ENCODE peak calls at places on chromosomes 3 and 15, in four cellular contexts. C is GM12878, I is K562, P is H1. R is an unnamed sample.

GRCh38 chr3:25405335-25405734 is 22.7 kb upstream of the RARB start:
- DNase-seq in C (no peak), I (no peak), P (no peak), R (no peak)

GRCh38 chr15:99753066-99753465 is 19.8 kb upstream of the LYSMD4 start:
- DNase-seq in C (no peak), I (no peak), P (no peak), R (no peak)

GRCh38 chr3:124315215-124316033 is 323.5 kb upstream of the ROPN1 start:
- DNase-seq in C (no peak), I (no peak), P (no peak), R (no peak)

GRCh38 chr3:40923130-40923529 is 276.2 kb upstream of the CTNNB1 start:
- DNase-seq in C (no peak), I (no peak), P (no peak), R (no peak)

GRCh38 chr3:105800320-105800719 is 68.5 kb downstream of the CBLB start:
- DNase-seq in C (no peak), I (no peak), P (no peak), R (no peak)

GRCh38 chr3:133448478-133449122 is 48.7 kb downstream of the BFSP2 start:
- DNase-seq in C (peak; percentile 97), I (no peak), P (no peak), R (no peak)

GRCh38 chr15:75842722-75843617 is at the start of gene UBE2Q2:
- DNase-seq in C (no peak), I (peak; percentile 91), P (no peak), R (peak; percentile 44)

GRCh38 chr15:98163319-98164030 is 203.0 kb downstream of the ARRDC4 start:
- DNase-seq in C (no peak), I (no peak), P (no peak), R (no peak)

GRCh38 chr15:50003786-50004334 is 115.2 kb downstream of the ATP8B4 start:
- DNase-seq in C (peak; percentile 37), I (peak; percentile 78), P (peak; percentile 86), R (peak; percentile 78)

GRCh38 chr3:107344722-107345121 is 32.5 kb upstream of the CCDC54 start:
- DNase-seq in C (no peak), I (no peak), P (no peak), R (no peak)

GRCh38 chr15:84983299-84983698 is 1.6 kb downstream of the PDE8A start:
- DNase-seq in C (no peak), I (no peak), P (no peak), R (no peak)

GRCh38 chr3:40920041-40920440 is 279.3 kb upstream of the CTNNB1 start:
- DNase-seq in C (peak; percentile 19), I (no peak), P (no peak), R (no peak)

GRCh38 chr15:29822100-29822684 is at the start of gene TJP1:
- DNase-seq in C (no peak), I (peak; percentile 87), P (no peak), R (peak; percentile 39)

DNA sequence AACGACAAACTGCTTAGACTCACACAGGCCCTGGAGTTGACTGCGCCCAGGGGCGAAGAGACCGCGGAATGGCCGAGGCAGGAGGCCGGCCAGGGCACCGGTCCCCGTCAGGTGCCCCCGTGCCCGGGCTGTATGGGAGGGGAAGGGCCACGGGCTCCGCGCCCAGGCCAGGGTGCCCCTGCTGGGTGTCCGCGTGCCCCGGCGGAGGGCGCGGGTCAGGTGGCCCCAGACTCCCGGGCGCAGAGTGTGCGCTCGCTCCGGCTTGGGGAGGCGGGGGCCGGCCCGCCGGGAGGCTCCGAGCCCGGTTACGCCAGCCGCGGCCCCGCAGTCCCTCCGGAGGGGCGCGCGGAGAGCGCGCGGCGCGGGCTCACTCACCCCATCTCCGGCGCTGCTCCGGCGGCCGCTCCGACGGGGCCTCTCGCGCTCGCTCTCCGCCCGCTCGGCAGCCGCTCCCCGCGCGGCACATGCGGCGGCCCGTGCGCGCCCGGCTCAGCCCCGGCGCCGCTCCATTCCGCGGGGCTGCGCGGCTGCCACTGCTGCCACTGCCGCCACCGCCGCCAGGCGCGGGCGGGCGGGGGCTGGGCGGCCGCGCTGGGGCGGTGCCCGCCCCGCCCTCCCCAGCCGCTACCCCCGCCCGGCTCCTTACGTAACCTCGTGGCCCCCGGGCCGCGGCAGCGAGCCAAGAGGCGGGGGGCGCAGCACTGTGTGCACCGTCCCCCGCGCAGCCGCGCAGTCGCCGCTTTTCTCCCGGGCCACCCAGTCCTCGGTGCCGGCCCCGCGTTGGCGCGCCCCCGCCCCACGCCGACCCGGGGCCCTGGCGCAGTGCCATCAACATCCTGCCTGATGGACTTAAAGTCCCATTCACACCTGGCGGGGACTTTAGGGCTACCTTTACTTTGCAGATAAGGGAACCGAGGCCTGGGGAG is at the start of gene HOMER2:
- DNase-seq in C (no peak), I (peak; percentile 66), P (no peak), R (peak; percentile 10)
- TF ChIP-seq BRCA1 in C (no peak), I (no peak), P (no peak), R (no peak)

GRCh38 chr15:48790716-48791115 is 20.2 kb downstream of the CEP152 start:
- DNase-seq in C (no peak), I (no peak), P (no peak), R (no peak)
- TF ChIP-seq TAF1 in C (no peak), I (no peak), P (no peak), R (no peak)

DNA sequence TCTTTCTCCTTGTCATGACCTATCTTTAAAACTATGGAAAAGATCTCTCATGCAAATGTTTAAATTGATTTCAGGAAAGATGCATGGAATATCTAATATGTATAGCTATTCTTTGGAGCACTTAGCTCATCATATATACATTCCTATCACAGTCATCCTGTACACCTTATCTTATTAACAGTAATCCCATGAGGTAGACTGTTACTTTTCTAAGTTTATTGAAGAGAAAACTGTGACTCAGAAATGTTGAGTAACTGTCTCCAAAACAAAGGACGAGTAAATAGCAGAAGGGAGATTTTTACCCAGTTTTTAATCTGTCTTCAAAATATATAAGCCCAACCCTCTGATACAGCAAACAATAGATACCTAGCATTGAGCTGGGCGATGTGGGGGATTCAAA is 308.3 kb downstream of the GAP43 start:
- DNase-seq in C (no peak), I (no peak), P (no peak), R (no peak)
- TF ChIP-seq BRCA1 in C (no peak), I (no peak), P (no peak), R (no peak)

DNA sequence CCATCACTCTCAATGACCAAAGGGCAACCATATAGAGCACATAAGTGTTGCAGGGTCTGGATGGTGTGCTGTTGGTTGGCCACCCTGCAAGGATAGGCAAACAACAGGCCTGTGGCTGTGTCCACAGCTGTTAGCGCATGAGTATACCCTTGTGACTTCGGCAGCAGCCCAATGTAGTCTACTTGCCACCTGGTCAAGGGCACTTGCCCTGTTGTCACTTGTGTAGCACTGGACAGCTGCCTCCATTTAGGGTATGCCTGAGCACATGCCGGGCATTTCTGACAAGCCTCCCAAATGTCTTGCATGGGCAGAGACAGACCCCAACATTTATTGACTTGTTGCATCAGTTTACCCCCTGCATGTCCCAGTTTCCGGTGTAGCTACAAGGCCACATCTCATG is 12.8 kb downstream of the CCRL2 start:
- DNase-seq in C (no peak), I (no peak), P (no peak), R (no peak)
- TF ChIP-seq TAF1 in C (no peak), I (no peak), P (no peak), R (no peak)

DNA sequence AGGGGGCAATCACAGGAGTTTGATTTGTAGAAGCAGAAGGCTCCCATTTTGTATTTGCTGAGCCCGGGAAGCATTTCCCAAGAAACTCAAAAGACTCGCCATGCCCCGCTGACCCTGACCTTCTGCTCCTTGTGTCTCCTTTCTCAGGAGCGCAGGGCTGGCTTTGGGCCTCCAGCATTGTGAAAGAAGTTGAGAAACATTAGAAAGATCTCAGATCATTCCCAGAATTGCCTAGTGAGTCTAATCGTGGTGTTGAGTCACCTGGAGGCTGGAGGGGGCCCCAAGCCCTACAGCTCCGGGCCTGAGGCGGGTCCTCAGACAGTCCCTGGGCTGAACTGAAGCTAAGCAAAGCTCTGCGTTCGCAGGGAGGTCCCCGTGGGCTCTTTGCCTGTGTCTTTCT is 10.9 kb upstream of the PIGZ start:
- DNase-seq in C (no peak), I (peak; percentile 25), P (no peak), R (no peak)
- TF ChIP-seq BRCA1 in C (no peak), I (no peak), P (no peak), R (no peak)

R was measured in HepG2.